ENCODE peak calls at places on chromosomes 4 and X, in six cellular contexts. One of them, this sample, is unnamed.

GRCh38 chrX:123822965-123823364 is 36.9 kb upstream of the XIAP start:
- DNase-seq in HCT116: no peak
- DNase-seq in A549: no peak
- DNase-seq in IMR-90: no peak
- DNase-seq in H1: no peak
- DNase-seq in GM12878: no peak
- DNase-seq in this sample: no peak

GRCh38 chr4:80963051-80963450 is 67.5 kb upstream of the BMP3 start:
- DNase-seq in HCT116: no peak
- DNase-seq in A549: peak
- DNase-seq in IMR-90: peak
- DNase-seq in H1: no peak
- DNase-seq in GM12878: no peak
- DNase-seq in this sample: no peak

GRCh38 chr4:159003420-159004253 is 99.2 kb upstream of the RAPGEF2 start:
- DNase-seq in HCT116: no peak
- DNase-seq in A549: no peak
- DNase-seq in IMR-90: peak
- DNase-seq in H1: no peak
- DNase-seq in GM12878: no peak
- DNase-seq in this sample: peak

GRCh38 chrX:45751156-45751555 is 550.5 kb upstream of the DIPK2B start:
- DNase-seq in HCT116: no peak
- DNase-seq in A549: no peak
- DNase-seq in IMR-90: no peak
- DNase-seq in H1: no peak
- DNase-seq in GM12878: no peak
- DNase-seq in this sample: no peak

GRCh38 chr4:1509366-1509765 is 103.1 kb upstream of the NKX1-1 start:
- DNase-seq in HCT116: no peak
- DNase-seq in A549: no peak
- DNase-seq in IMR-90: no peak
- DNase-seq in H1: no peak
- DNase-seq in GM12878: no peak
- DNase-seq in this sample: no peak

GRCh38 chr4:112082954-112083586 is 62.2 kb upstream of the FAM241A start:
- DNase-seq in HCT116: peak
- DNase-seq in A549: peak
- DNase-seq in IMR-90: peak
- DNase-seq in H1: no peak
- DNase-seq in GM12878: no peak
- DNase-seq in this sample: no peak

GRCh38 chr4:67198757-67199156 is 346.5 kb downstream of the CENPC start:
- DNase-seq in HCT116: no peak
- DNase-seq in A549: peak
- DNase-seq in IMR-90: no peak
- DNase-seq in H1: no peak
- DNase-seq in GM12878: no peak
- DNase-seq in this sample: no peak

GRCh38 chr4:167025651-167026050 is 208.6 kb downstream of the SPOCK3 start:
- DNase-seq in HCT116: no peak
- DNase-seq in A549: peak
- DNase-seq in IMR-90: no peak
- DNase-seq in H1: no peak
- DNase-seq in GM12878: no peak
- DNase-seq in this sample: no peak

GRCh38 chrX:7852166-7852565 is 9.2 kb downstream of the VCX start:
- DNase-seq in HCT116: no peak
- DNase-seq in A549: no peak
- DNase-seq in IMR-90: no peak
- DNase-seq in H1: no peak
- DNase-seq in GM12878: no peak
- DNase-seq in this sample: no peak

GRCh38 chrX:71989768-71990167 is 79.1 kb downstream of the NHSL2 start:
- DNase-seq in HCT116: no peak
- DNase-seq in A549: peak
- DNase-seq in IMR-90: peak
- DNase-seq in H1: no peak
- DNase-seq in GM12878: no peak
- DNase-seq in this sample: no peak

GRCh38 chr4:86359944-86360478 is at the start of gene MAPK10:
- DNase-seq in HCT116: no peak
- DNase-seq in A549: no peak
- DNase-seq in IMR-90: peak
- DNase-seq in H1: peak
- DNase-seq in GM12878: peak
- DNase-seq in this sample: peak

GRCh38 chr4:48896845-48897244 is 9.7 kb downstream of the OCIAD2 start:
- DNase-seq in HCT116: no peak
- DNase-seq in A549: no peak
- DNase-seq in IMR-90: no peak
- DNase-seq in H1: no peak
- DNase-seq in GM12878: no peak
- DNase-seq in this sample: peak

GRCh38 chr4:65381648-65382047 is 288.6 kb downstream of the EPHA5 start:
- DNase-seq in HCT116: no peak
- DNase-seq in A549: no peak
- DNase-seq in IMR-90: no peak
- DNase-seq in H1: no peak
- DNase-seq in GM12878: no peak
- DNase-seq in this sample: no peak

DNA sequence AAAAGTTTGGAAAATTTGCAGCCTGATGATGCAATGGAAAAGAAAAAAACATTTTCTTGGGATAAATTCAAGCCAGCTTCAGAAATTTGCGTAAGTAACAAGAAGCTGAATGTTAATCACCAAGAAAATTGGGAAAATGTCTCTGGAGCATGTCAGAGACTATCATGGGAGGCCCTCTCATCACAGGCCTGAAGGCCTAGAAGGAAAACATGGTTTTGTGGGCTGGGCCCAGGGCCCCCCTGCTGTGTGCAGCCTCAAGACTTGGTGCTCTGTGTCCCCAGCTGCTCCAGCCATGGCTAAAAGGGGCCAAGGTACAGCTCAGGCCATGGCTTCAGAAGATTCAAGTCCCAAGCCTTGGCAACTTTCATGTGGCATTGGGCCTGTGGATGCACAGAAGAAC is 1049.8 kb upstream of the GRIA3 start:
- DNase-seq in HCT116: no peak
- DNase-seq in A549: no peak
- DNase-seq in IMR-90: no peak
- DNase-seq in H1: no peak
- DNase-seq in GM12878: no peak
- DNase-seq in this sample: no peak
- TF ChIP-seq CEBPB in HCT116: no peak
- TF ChIP-seq CEBPB in A549: no peak
- TF ChIP-seq CEBPB in IMR-90: no peak
- TF ChIP-seq CEBPB in H1: no peak
- TF ChIP-seq CEBPB in GM12878: no peak
- TF ChIP-seq CEBPB in this sample: no peak

GRCh38 chrX:38107028-38107427 is 100.7 kb downstream of the SYTL5 start:
- DNase-seq in HCT116: no peak
- DNase-seq in A549: no peak
- DNase-seq in IMR-90: no peak
- DNase-seq in H1: no peak
- DNase-seq in GM12878: no peak
- DNase-seq in this sample: no peak

GRCh38 chrX:38102240-38102639 is 95.9 kb downstream of the SYTL5 start:
- DNase-seq in HCT116: no peak
- DNase-seq in A549: no peak
- DNase-seq in IMR-90: no peak
- DNase-seq in H1: no peak
- DNase-seq in GM12878: no peak
- DNase-seq in this sample: no peak

GRCh38 chrX:38102875-38103274 is 96.5 kb downstream of the SYTL5 start:
- DNase-seq in HCT116: no peak
- DNase-seq in A549: no peak
- DNase-seq in IMR-90: no peak
- DNase-seq in H1: no peak
- DNase-seq in GM12878: no peak
- DNase-seq in this sample: no peak

GRCh38 chrX:38103857-38104812 is 97.8 kb downstream of the SYTL5 start:
- DNase-seq in HCT116: no peak
- DNase-seq in A549: no peak
- DNase-seq in IMR-90: no peak
- DNase-seq in H1: no peak
- DNase-seq in GM12878: peak
- DNase-seq in this sample: no peak

GRCh38 chrX:38105216-38105725 is 98.9 kb downstream of the SYTL5 start:
- DNase-seq in HCT116: no peak
- DNase-seq in A549: no peak
- DNase-seq in IMR-90: no peak
- DNase-seq in H1: no peak
- DNase-seq in GM12878: no peak
- DNase-seq in this sample: peak
- H3K4me2 ChIP-seq in HCT116: no peak
- H3K4me2 ChIP-seq in A549: no peak
- H3K4me2 ChIP-seq in IMR-90: no peak
- H3K4me2 ChIP-seq in H1: no peak
- H3K4me2 ChIP-seq in GM12878: no peak
- H3K4me2 ChIP-seq in this sample: peak

GRCh38 chr4:7800410-7800809 is 139.3 kb downstream of the AFAP1 start:
- DNase-seq in HCT116: no peak
- DNase-seq in A549: no peak
- DNase-seq in IMR-90: no peak
- DNase-seq in H1: no peak
- DNase-seq in GM12878: no peak
- DNase-seq in this sample: no peak

GRCh38 chr4:7798215-7798995 is 141.3 kb downstream of the AFAP1 start:
- DNase-seq in HCT116: peak
- DNase-seq in A549: peak
- DNase-seq in IMR-90: peak
- DNase-seq in H1: no peak
- DNase-seq in GM12878: no peak
- DNase-seq in this sample: no peak

GRCh38 chr4:7799723-7800122 is 139.9 kb downstream of the AFAP1 start:
- DNase-seq in HCT116: no peak
- DNase-seq in A549: no peak
- DNase-seq in IMR-90: no peak
- DNase-seq in H1: no peak
- DNase-seq in GM12878: no peak
- DNase-seq in this sample: no peak

GRCh38 chr4:7800996-7801395 is 138.7 kb downstream of the AFAP1 start:
- DNase-seq in HCT116: no peak
- DNase-seq in A549: no peak
- DNase-seq in IMR-90: no peak
- DNase-seq in H1: no peak
- DNase-seq in GM12878: no peak
- DNase-seq in this sample: no peak

DNA sequence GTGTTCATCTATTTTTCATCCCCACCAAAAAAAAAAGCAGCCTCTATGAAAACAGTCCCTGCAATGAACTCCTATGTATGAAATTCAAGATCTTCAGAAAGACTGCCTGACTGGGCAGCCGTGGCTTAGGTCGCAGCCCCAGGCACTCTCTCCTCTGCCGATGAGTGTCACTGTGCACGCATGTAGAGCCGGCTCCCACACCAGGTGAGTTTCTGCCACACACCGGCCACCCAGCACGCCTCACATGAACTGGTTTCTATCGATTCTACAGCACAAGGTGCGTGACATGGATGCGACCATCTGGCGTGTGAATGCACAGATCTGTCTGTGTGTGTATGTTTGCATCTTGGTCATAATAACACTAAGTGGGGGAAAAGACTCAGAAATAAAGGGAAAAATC is 140.4 kb downstream of the AFAP1 start:
- DNase-seq in HCT116: no peak
- DNase-seq in A549: no peak
- DNase-seq in IMR-90: no peak
- DNase-seq in H1: no peak
- DNase-seq in GM12878: no peak
- DNase-seq in this sample: no peak
- TF ChIP-seq CEBPB in HCT116: no peak
- TF ChIP-seq CEBPB in A549: no peak
- TF ChIP-seq CEBPB in IMR-90: no peak
- TF ChIP-seq CEBPB in H1: no peak
- TF ChIP-seq CEBPB in GM12878: no peak
- TF ChIP-seq CEBPB in this sample: no peak

GRCh38 chrX:3549442-3549875 is 164.0 kb downstream of the PRKX start:
- DNase-seq in HCT116: no peak
- DNase-seq in A549: peak
- DNase-seq in IMR-90: peak
- DNase-seq in H1: no peak
- DNase-seq in GM12878: no peak
- DNase-seq in this sample: no peak
- H3K4me2 ChIP-seq in HCT116: no peak
- H3K4me2 ChIP-seq in A549: peak
- H3K4me2 ChIP-seq in IMR-90: peak
- H3K4me2 ChIP-seq in H1: no peak
- H3K4me2 ChIP-seq in GM12878: no peak
- H3K4me2 ChIP-seq in this sample: no peak

GRCh38 chr4:82818974-82819662 is 20.5 kb upstream of the SCD5 start:
- DNase-seq in HCT116: no peak
- DNase-seq in A549: no peak
- DNase-seq in IMR-90: no peak
- DNase-seq in H1: no peak
- DNase-seq in GM12878: no peak
- DNase-seq in this sample: no peak

GRCh38 chr4:82823062-82823461 is 24.5 kb upstream of the SCD5 start:
- DNase-seq in HCT116: no peak
- DNase-seq in A549: no peak
- DNase-seq in IMR-90: peak
- DNase-seq in H1: no peak
- DNase-seq in GM12878: no peak
- DNase-seq in this sample: no peak

GRCh38 chr4:82825425-82825824 is 26.8 kb upstream of the SCD5 start:
- DNase-seq in HCT116: no peak
- DNase-seq in A549: no peak
- DNase-seq in IMR-90: no peak
- DNase-seq in H1: no peak
- DNase-seq in GM12878: no peak
- DNase-seq in this sample: no peak

GRCh38 chr4:82820689-82821088 is 22.1 kb upstream of the SCD5 start:
- DNase-seq in HCT116: no peak
- DNase-seq in A549: no peak
- DNase-seq in IMR-90: no peak
- DNase-seq in H1: no peak
- DNase-seq in GM12878: no peak
- DNase-seq in this sample: no peak
- TF ChIP-seq CEBPB in HCT116: no peak
- TF ChIP-seq CEBPB in A549: no peak
- TF ChIP-seq CEBPB in IMR-90: no peak
- TF ChIP-seq CEBPB in H1: no peak
- TF ChIP-seq CEBPB in GM12878: no peak
- TF ChIP-seq CEBPB in this sample: no peak

GRCh38 chrX:37921758-37922157 is 74.4 kb upstream of the DYNLT3 start:
- DNase-seq in HCT116: no peak
- DNase-seq in A549: no peak
- DNase-seq in IMR-90: peak
- DNase-seq in H1: no peak
- DNase-seq in GM12878: no peak
- DNase-seq in this sample: no peak
- H3K4me2 ChIP-seq in HCT116: peak
- H3K4me2 ChIP-seq in A549: no peak
- H3K4me2 ChIP-seq in IMR-90: no peak
- H3K4me2 ChIP-seq in H1: no peak
- H3K4me2 ChIP-seq in GM12878: no peak
- H3K4me2 ChIP-seq in this sample: no peak

This sample was measured in K562.